ENCODE peak calls at places on chromosomes 5 and 9, in seven cellular contexts. B is NCI-H1694; O is kidney epithelial cell; T is CD4-positive, alpha-beta T cell; L is NCI-H774; J is activated naive CD4-positive, alpha-beta T cell treated with anti-CD3 and anti-CD28 coated beads for 36 hours; D is kidney. X is an unnamed sample.

GRCh38 chr5:179344301-179345178 is 721 bp downstream of the ADAMTS2 start:
- DNase-seq in B (no peak), O (no peak), T (no peak), L (no peak), J (no peak), D (peak), X (no peak)

GRCh38 chr5:150484964-150485769 is 22.8 kb upstream of the NDST1 start:
- DNase-seq in B (no peak), O (no peak), T (no peak), L (no peak), J (no peak), D (peak), X (no peak)

GRCh38 chr5:9421823-9422354 is 124.0 kb downstream of the SEMA5A start:
- DNase-seq in B (no peak), O (no peak), T (no peak), L (no peak), J (no peak), D (no peak), X (no peak)

GRCh38 chr5:124492444-124493224 is 253.8 kb downstream of the ZNF608 start:
- DNase-seq in B (no peak), O (no peak), T (no peak), L (no peak), J (no peak), D (no peak), X (no peak)

GRCh38 chr5:90020575-90021535 is 388.7 kb downstream of the CETN3 start:
- DNase-seq in B (no peak), O (peak), T (no peak), L (peak), J (no peak), D (no peak), X (peak)

GRCh38 chr5:84274585-84275468 is 109.9 kb downstream of the EDIL3 start:
- DNase-seq in B (peak), O (no peak), T (no peak), L (no peak), J (peak), D (no peak), X (peak)

GRCh38 chr9:7144265-7145046 is 386.7 kb downstream of the KDM4C start:
- DNase-seq in B (no peak), O (no peak), T (no peak), L (no peak), J (no peak), D (no peak), X (no peak)

GRCh38 chr9:125089331-125089730 is 54.0 kb downstream of the SCAI start:
- DNase-seq in B (no peak), O (no peak), T (no peak), L (no peak), J (no peak), D (no peak), X (no peak)

GRCh38 chr5:147558826-147559225 is 49.0 kb upstream of the DPYSL3 start:
- DNase-seq in B (peak), O (no peak), T (no peak), L (peak), J (no peak), D (no peak), X (peak)

GRCh38 chr9:135932656-135933055 is 25.3 kb upstream of the CAMSAP1 start:
- DNase-seq in B (no peak), O (no peak), T (no peak), L (no peak), J (no peak), D (peak), X (no peak)

GRCh38 chr5:159704160-159704559 is 212.1 kb upstream of the ADRA1B start:
- DNase-seq in B (no peak), O (no peak), T (no peak), L (no peak), J (no peak), D (no peak), X (no peak)

GRCh38 chr5:63603001-63603400 is 359.2 kb downstream of the HTR1A start:
- DNase-seq in B (no peak), O (no peak), T (no peak), L (no peak), J (no peak), D (no peak), X (no peak)

GRCh38 chr9:28093141-28093540 is 519.9 kb upstream of the C9orf72 start:
- DNase-seq in B (no peak), O (no peak), T (no peak), L (no peak), J (no peak), D (no peak), X (no peak)

GRCh38 chr5:58235279-58235678 is 224.6 kb downstream of the PLK2 start:
- DNase-seq in B (no peak), O (no peak), T (no peak), L (no peak), J (no peak), D (no peak), X (no peak)

GRCh38 chr5:29162297-29162696 is 2031.2 kb upstream of the CDH6 start:
- DNase-seq in B (no peak), O (no peak), T (no peak), L (peak), J (no peak), D (no peak), X (no peak)

GRCh38 chr5:108797396-108797795 is 49.7 kb downstream of the FER start:
- DNase-seq in B (no peak), O (no peak), T (no peak), L (no peak), J (no peak), D (no peak), X (no peak)

GRCh38 chr5:90747693-90748092 is 189.1 kb downstream of the ADGRV1 start:
- DNase-seq in B (no peak), O (peak), T (no peak), L (no peak), J (no peak), D (no peak), X (no peak)

GRCh38 chr9:4490705-4491620 is 695 bp downstream of the SLC1A1 start:
- DNase-seq in B (no peak), O (no peak), T (no peak), L (peak), J (no peak), D (peak), X (no peak)

X was measured in dermis microvascular lymphatic vessel endothelial cell.